ENCODE peak calls at places on chromosomes 16 and 17, in seven cellular contexts. One of them, this sample, is unnamed.

GRCh38 chr16:78509965-78510364 is 410.5 kb downstream of the WWOX start:
- DNase-seq in thyroid gland: no peak
- DNase-seq in HCT116: no peak
- DNase-seq in prostate gland: no peak
- DNase-seq in ovary: no peak
- DNase-seq in adrenal gland: no peak
- DNase-seq in kidney: no peak
- DNase-seq in this sample: no peak

GRCh38 chr17:78883090-78883532 is 19.9 kb downstream of the CEP295NL start:
- DNase-seq in thyroid gland: peak; percentile 40
- DNase-seq in HCT116: peak; percentile 71
- DNase-seq in prostate gland: no peak
- DNase-seq in ovary: peak; percentile 68
- DNase-seq in adrenal gland: peak; percentile 86
- DNase-seq in kidney: peak; percentile 94
- DNase-seq in this sample: peak; percentile 91

GRCh38 chr17:38667099-38667786 is 7.5 kb downstream of the EPOP start:
- DNase-seq in thyroid gland: peak; percentile 62
- DNase-seq in HCT116: peak; percentile 57
- DNase-seq in prostate gland: peak; percentile 41
- DNase-seq in ovary: peak; percentile 63
- DNase-seq in adrenal gland: peak; percentile 69
- DNase-seq in kidney: peak; percentile 71
- DNase-seq in this sample: peak; percentile 84

GRCh38 chr17:45261577-45262515 is at the start of gene SPATA32:
- DNase-seq in thyroid gland: peak; percentile 85
- DNase-seq in HCT116: no peak
- DNase-seq in prostate gland: peak; percentile 51
- DNase-seq in ovary: peak; percentile 73
- DNase-seq in adrenal gland: peak; percentile 66
- DNase-seq in kidney: peak; percentile 85
- DNase-seq in this sample: peak; percentile 95

GRCh38 chr16:59274141-59274540 is 540.0 kb upstream of the GOT2 start:
- DNase-seq in thyroid gland: no peak
- DNase-seq in HCT116: no peak
- DNase-seq in prostate gland: no peak
- DNase-seq in ovary: no peak
- DNase-seq in adrenal gland: no peak
- DNase-seq in kidney: no peak
- DNase-seq in this sample: no peak

GRCh38 chr17:14747576-14747940 is 446.7 kb downstream of the HS3ST3B1 start:
- DNase-seq in thyroid gland: no peak
- DNase-seq in HCT116: no peak
- DNase-seq in prostate gland: no peak
- DNase-seq in ovary: no peak
- DNase-seq in adrenal gland: no peak
- DNase-seq in kidney: no peak
- DNase-seq in this sample: no peak

GRCh38 chr16:10964891-10965326 is 20.5 kb downstream of the CLEC16A start:
- DNase-seq in thyroid gland: no peak
- DNase-seq in HCT116: no peak
- DNase-seq in prostate gland: no peak
- DNase-seq in ovary: peak; percentile 6
- DNase-seq in adrenal gland: no peak
- DNase-seq in kidney: no peak
- DNase-seq in this sample: no peak

GRCh38 chr17:16953841-16954240 is 18.1 kb downstream of the TNFRSF13B start:
- DNase-seq in thyroid gland: no peak
- DNase-seq in HCT116: no peak
- DNase-seq in prostate gland: no peak
- DNase-seq in ovary: no peak
- DNase-seq in adrenal gland: no peak
- DNase-seq in kidney: no peak
- DNase-seq in this sample: no peak

GRCh38 chr17:70357196-70357595 is 187.9 kb downstream of the KCNJ2 start:
- DNase-seq in thyroid gland: no peak
- DNase-seq in HCT116: no peak
- DNase-seq in prostate gland: no peak
- DNase-seq in ovary: no peak
- DNase-seq in adrenal gland: no peak
- DNase-seq in kidney: no peak
- DNase-seq in this sample: no peak

GRCh38 chr16:53518550-53519416 is 15.8 kb upstream of the AKTIP start:
- DNase-seq in thyroid gland: no peak
- DNase-seq in HCT116: no peak
- DNase-seq in prostate gland: no peak
- DNase-seq in ovary: no peak
- DNase-seq in adrenal gland: peak; percentile 33
- DNase-seq in kidney: no peak
- DNase-seq in this sample: peak; percentile 92

GRCh38 chr16:13996778-13997288 is 74.3 kb upstream of the MRTFB start:
- DNase-seq in thyroid gland: no peak
- DNase-seq in HCT116: no peak
- DNase-seq in prostate gland: no peak
- DNase-seq in ovary: no peak
- DNase-seq in adrenal gland: no peak
- DNase-seq in kidney: no peak
- DNase-seq in this sample: no peak

GRCh38 chr16:49986351-49987124 is 38.5 kb upstream of the CNEP1R1 start:
- DNase-seq in thyroid gland: peak; percentile 20
- DNase-seq in HCT116: peak; percentile 24
- DNase-seq in prostate gland: no peak
- DNase-seq in ovary: no peak
- DNase-seq in adrenal gland: peak; percentile 35
- DNase-seq in kidney: no peak
- DNase-seq in this sample: no peak

GRCh38 chr16:19935696-19936095 is 51.0 kb upstream of the GPRC5B start:
- DNase-seq in thyroid gland: no peak
- DNase-seq in HCT116: no peak
- DNase-seq in prostate gland: no peak
- DNase-seq in ovary: no peak
- DNase-seq in adrenal gland: no peak
- DNase-seq in kidney: no peak
- DNase-seq in this sample: no peak

GRCh38 chr16:86918637-86919036 is 340.3 kb downstream of the FOXL1 start:
- DNase-seq in thyroid gland: no peak
- DNase-seq in HCT116: no peak
- DNase-seq in prostate gland: no peak
- DNase-seq in ovary: no peak
- DNase-seq in adrenal gland: no peak
- DNase-seq in kidney: no peak
- DNase-seq in this sample: no peak

GRCh38 chr16:10663146-10663545 is 31.6 kb downstream of the TEKT5 start:
- DNase-seq in thyroid gland: no peak
- DNase-seq in HCT116: no peak
- DNase-seq in prostate gland: no peak
- DNase-seq in ovary: no peak
- DNase-seq in adrenal gland: no peak
- DNase-seq in kidney: no peak
- DNase-seq in this sample: no peak

GRCh38 chr16:78641463-78641862 is 542.0 kb downstream of the WWOX start:
- DNase-seq in thyroid gland: no peak
- DNase-seq in HCT116: no peak
- DNase-seq in prostate gland: no peak
- DNase-seq in ovary: no peak
- DNase-seq in adrenal gland: no peak
- DNase-seq in kidney: no peak
- DNase-seq in this sample: no peak

GRCh38 chr16:2783581-2784375 is 3.6 kb downstream of the PRSS33 start:
- DNase-seq in thyroid gland: no peak
- DNase-seq in HCT116: no peak
- DNase-seq in prostate gland: no peak
- DNase-seq in ovary: no peak
- DNase-seq in adrenal gland: no peak
- DNase-seq in kidney: peak; percentile 32
- DNase-seq in this sample: peak; percentile 53

GRCh38 chr17:5127910-5128309 is 12.1 kb downstream of the USP6 start:
- DNase-seq in thyroid gland: no peak
- DNase-seq in HCT116: no peak
- DNase-seq in prostate gland: no peak
- DNase-seq in ovary: no peak
- DNase-seq in adrenal gland: no peak
- DNase-seq in kidney: peak; percentile 18
- DNase-seq in this sample: no peak

GRCh38 chr16:30658731-30659506 is 688 bp downstream of the FBRS start:
- DNase-seq in thyroid gland: peak; percentile 86
- DNase-seq in HCT116: peak; percentile 94
- DNase-seq in prostate gland: peak; percentile 87
- DNase-seq in ovary: peak; percentile 86
- DNase-seq in adrenal gland: peak; percentile 87
- DNase-seq in kidney: peak; percentile 96
- DNase-seq in this sample: peak; percentile 95

GRCh38 chr17:510223-510917 is 157.8 kb upstream of the RPH3AL start:
- DNase-seq in thyroid gland: no peak
- DNase-seq in HCT116: no peak
- DNase-seq in prostate gland: no peak
- DNase-seq in ovary: no peak
- DNase-seq in adrenal gland: no peak
- DNase-seq in kidney: no peak
- DNase-seq in this sample: peak; percentile 22

GRCh38 chr17:20926532-20926931 is 116.3 kb downstream of the USP22 start:
- DNase-seq in thyroid gland: no peak
- DNase-seq in HCT116: no peak
- DNase-seq in prostate gland: no peak
- DNase-seq in ovary: no peak
- DNase-seq in adrenal gland: no peak
- DNase-seq in kidney: no peak
- DNase-seq in this sample: no peak

GRCh38 chr16:69176033-69176780 is 10.8 kb upstream of the SNTB2 start:
- DNase-seq in thyroid gland: no peak
- DNase-seq in HCT116: no peak
- DNase-seq in prostate gland: no peak
- DNase-seq in ovary: peak; percentile 19
- DNase-seq in adrenal gland: no peak
- DNase-seq in kidney: no peak
- DNase-seq in this sample: no peak

GRCh38 chr17:60354223-60354622 is 37.7 kb downstream of the USP32 start:
- DNase-seq in thyroid gland: no peak
- DNase-seq in HCT116: no peak
- DNase-seq in prostate gland: no peak
- DNase-seq in ovary: no peak
- DNase-seq in adrenal gland: no peak
- DNase-seq in kidney: no peak
- DNase-seq in this sample: no peak

GRCh38 chr16:8716592-8716991 is 42.2 kb downstream of the ABAT start:
- DNase-seq in thyroid gland: no peak
- DNase-seq in HCT116: no peak
- DNase-seq in prostate gland: peak; percentile 75
- DNase-seq in ovary: no peak
- DNase-seq in adrenal gland: no peak
- DNase-seq in kidney: no peak
- DNase-seq in this sample: no peak

DNA sequence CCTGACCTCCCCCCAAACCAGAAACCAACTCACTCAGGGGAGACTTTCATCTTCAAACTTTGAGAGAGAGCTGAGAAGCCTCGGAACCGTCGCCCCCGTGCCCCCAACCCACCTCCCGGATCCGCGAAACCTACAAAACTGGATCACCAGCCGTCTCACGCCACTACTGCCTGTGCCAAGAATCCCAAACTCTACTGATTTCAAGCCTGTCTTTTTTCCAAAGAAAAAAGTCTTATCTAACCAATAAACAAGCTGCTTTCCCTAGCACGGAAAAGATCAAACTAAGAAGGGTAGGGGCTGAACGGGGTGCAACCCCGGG is 2.0 kb downstream of the AXIN2 start:
- DNase-seq in thyroid gland: no peak
- DNase-seq in HCT116: no peak
- DNase-seq in prostate gland: no peak
- DNase-seq in ovary: no peak
- DNase-seq in adrenal gland: no peak
- DNase-seq in kidney: no peak
- DNase-seq in this sample: no peak
- H3K27ac ChIP-seq in thyroid gland: no peak overlapping the region
- H3K27ac ChIP-seq in HCT116: peak overlapping the region; percentile 86
- H3K27ac ChIP-seq in prostate gland: peak overlapping the region; percentile 94
- H3K27ac ChIP-seq in ovary: peak overlapping the region; percentile 92
- H3K27ac ChIP-seq in adrenal gland: peak overlapping the region; percentile 98
- H3K27ac ChIP-seq in kidney: no peak overlapping the region
- H3K27ac ChIP-seq in this sample: peak overlapping the region; percentile 84

GRCh38 chr17:51322390-51323029 is 62.2 kb downstream of the UTP18 start:
- DNase-seq in thyroid gland: no peak
- DNase-seq in HCT116: peak; percentile 61
- DNase-seq in prostate gland: no peak
- DNase-seq in ovary: no peak
- DNase-seq in adrenal gland: no peak
- DNase-seq in kidney: no peak
- DNase-seq in this sample: no peak
- TF ChIP-seq CTCF in thyroid gland: no peak
- TF ChIP-seq CTCF in HCT116: peak; percentile 94
- TF ChIP-seq CTCF in prostate gland: peak; percentile 29
- TF ChIP-seq CTCF in ovary: no peak
- TF ChIP-seq CTCF in adrenal gland: no peak
- TF ChIP-seq CTCF in kidney: peak; percentile 55
- TF ChIP-seq CTCF in this sample: peak; percentile 19

GRCh38 chr17:55284001-55284884 is 19.5 kb downstream of the HLF start:
- DNase-seq in thyroid gland: no peak
- DNase-seq in HCT116: no peak
- DNase-seq in prostate gland: no peak
- DNase-seq in ovary: no peak
- DNase-seq in adrenal gland: no peak
- DNase-seq in kidney: no peak
- DNase-seq in this sample: no peak
- H3K4me1 ChIP-seq in thyroid gland: peaks cover 59% of the 10 kb centered on the region
- H3K4me1 ChIP-seq in HCT116: peaks cover 10% of the 10 kb centered on the region
- H3K4me1 ChIP-seq in prostate gland: peaks cover 5% of the 10 kb centered on the region
- H3K4me1 ChIP-seq in ovary: peaks cover 44% of the 10 kb centered on the region
- H3K4me1 ChIP-seq in adrenal gland: peaks cover 66% of the 10 kb centered on the region
- H3K4me1 ChIP-seq in kidney: peaks cover 59% of the 10 kb centered on the region
- H3K4me1 ChIP-seq in this sample: peaks cover 5% of the 10 kb centered on the region

GRCh38 chr17:71966055-71966454 is 154.8 kb upstream of the SOX9 start:
- DNase-seq in thyroid gland: no peak
- DNase-seq in HCT116: no peak
- DNase-seq in prostate gland: no peak
- DNase-seq in ovary: no peak
- DNase-seq in adrenal gland: no peak
- DNase-seq in kidney: no peak
- DNase-seq in this sample: no peak
- H3K27ac ChIP-seq in thyroid gland: no peak overlapping the region
- H3K27ac ChIP-seq in HCT116: no peak overlapping the region
- H3K27ac ChIP-seq in prostate gland: no peak overlapping the region
- H3K27ac ChIP-seq in ovary: no peak overlapping the region
- H3K27ac ChIP-seq in adrenal gland: no peak overlapping the region
- H3K27ac ChIP-seq in kidney: no peak overlapping the region
- H3K27ac ChIP-seq in this sample: no peak overlapping the region

DNA sequence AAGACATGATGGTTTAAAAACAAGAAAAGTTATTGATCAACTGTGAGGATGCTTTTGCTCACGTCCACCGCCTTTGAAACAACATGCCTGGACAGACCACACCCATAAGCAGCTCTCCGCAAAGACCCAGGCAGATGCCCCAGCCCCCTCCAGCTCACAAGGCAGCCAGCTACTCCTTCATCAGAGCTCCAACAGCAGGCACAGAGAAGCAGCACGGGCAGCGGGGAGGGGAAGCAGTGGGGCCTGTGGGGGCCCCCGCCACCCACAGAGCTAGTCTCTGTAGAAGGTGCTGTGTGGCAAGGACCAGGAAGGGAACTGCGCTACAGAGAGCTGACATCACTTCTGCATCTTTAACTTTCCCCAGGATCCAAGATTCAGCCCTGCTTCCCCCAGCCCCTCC is 10.0 kb upstream of the SCNN1G start:
- DNase-seq in thyroid gland: no peak
- DNase-seq in HCT116: no peak
- DNase-seq in prostate gland: no peak
- DNase-seq in ovary: no peak
- DNase-seq in adrenal gland: no peak
- DNase-seq in kidney: no peak
- DNase-seq in this sample: no peak
- TF ChIP-seq CTCF in thyroid gland: no peak
- TF ChIP-seq CTCF in HCT116: no peak
- TF ChIP-seq CTCF in prostate gland: no peak
- TF ChIP-seq CTCF in ovary: no peak
- TF ChIP-seq CTCF in adrenal gland: no peak
- TF ChIP-seq CTCF in kidney: no peak
- TF ChIP-seq CTCF in this sample: no peak

This sample was measured in spleen.